ENCODE peak calls at places on chromosomes 6 and 20, in five cellular contexts. P is esophagus squamous epithelium, B is foreskin fibroblast, S is endothelial cell, X is OCI-LY7. W is an unnamed sample.

GRCh38 chr6:16179970-16180431 is 51.1 kb downstream of the MYLIP start:
- DNase-seq in B (no peak), X (no peak), S (no peak), P (no peak), W (no peak)

GRCh38 chr20:49937023-49937929 is 1.1 kb downstream of the RNF114 start:
- DNase-seq in X (no peak), P (no peak), B (no peak), S (no peak), W (no peak)

GRCh38 chr6:109662192-109662591 is 28.8 kb downstream of the AK9 start:
- DNase-seq in S (no peak), P (no peak), X (no peak), B (peak; percentile 16), W (peak; percentile 14)

GRCh38 chr20:1327241-1327653 is 1.7 kb downstream of the SDCBP2 start:
- DNase-seq in B (peak; percentile 85), S (no peak), X (no peak), P (no peak), W (peak; percentile 59)

GRCh38 chr6:30071858-30072257 is 3.7 kb downstream of the RNF39 start:
- DNase-seq in P (no peak), B (no peak), X (no peak), S (no peak), W (no peak)

GRCh38 chr20:57468523-57469417 is 56.2 kb downstream of the CTCFL start:
- DNase-seq in S (no peak), P (no peak), B (no peak), X (peak; percentile 85), W (no peak)

GRCh38 chr6:14641401-14641800 is 523.8 kb downstream of the CD83 start:
- DNase-seq in S (no peak), B (no peak), P (no peak), X (no peak), W (no peak)

GRCh38 chr20:56469077-56469449 is 636 bp downstream of the RTF2 start:
- DNase-seq in X (no peak), S (no peak), P (no peak), B (no peak), W (no peak)

GRCh38 chr20:57596998-57597939 is 23.0 kb downstream of the ZBP1 start:
- DNase-seq in B (peak; percentile 16), S (peak; percentile 85), X (peak; percentile 75), P (peak; percentile 19), W (peak; percentile 49)

GRCh38 chr6:120786256-120786655 is 548.0 kb downstream of the TBC1D32 start:
- DNase-seq in P (no peak), S (no peak), X (no peak), B (no peak), W (no peak)

GRCh38 chr6:161048636-161049035 is 57.1 kb downstream of the MAP3K4 start:
- DNase-seq in P (no peak), B (peak; percentile 92), S (no peak), X (no peak), W (peak; percentile 88)

GRCh38 chr20:17327185-17327780 is 100.4 kb downstream of the PCSK2 start:
- DNase-seq in S (no peak), P (no peak), B (no peak), X (no peak), W (no peak)

GRCh38 chr6:56400273-56400672 is 152.9 kb upstream of the COL21A1 start:
- DNase-seq in B (no peak), S (no peak), X (no peak), P (no peak), W (no peak)

GRCh38 chr6:108165714-108166663 is at the start of gene NR2E1:
- DNase-seq in P (no peak), X (no peak), B (no peak), S (no peak), W (peak; percentile 14)

GRCh38 chr6:144310761-144311160 is 25.6 kb downstream of the UTRN start:
- DNase-seq in B (no peak), X (no peak), S (no peak), P (no peak), W (no peak)

GRCh38 chr6:125819927-125820326 is 29.2 kb downstream of the NCOA7 start:
- DNase-seq in P (no peak), X (no peak), B (no peak), S (no peak), W (no peak)

GRCh38 chr6:110738899-110739365 is 76.3 kb downstream of the CDK19 start:
- DNase-seq in P (no peak), X (no peak), B (no peak), S (no peak), W (no peak)

GRCh38 chr6:43359831-43360230 is 9.6 kb downstream of the ZNF318 start:
- DNase-seq in B (no peak), X (no peak), P (no peak), S (no peak), W (no peak)

GRCh38 chr6:301526-301925 is 9.2 kb downstream of the DUSP22 start:
- DNase-seq in B (no peak), S (no peak), P (no peak), X (no peak), W (no peak)

GRCh38 chr6:28410767-28411166 is 11.2 kb upstream of the ZSCAN12 start:
- DNase-seq in S (no peak), B (no peak), P (no peak), X (no peak), W (no peak)

GRCh38 chr6:152669894-152670293 is 27.8 kb upstream of the MYCT1 start:
- DNase-seq in P (no peak), X (peak; percentile 53), B (peak; percentile 3), S (no peak), W (peak; percentile 67)
- TF ChIP-seq CTCF in P (no peak), X (peak; percentile 82), B (peak; percentile 17), S (no peak), W (peak; percentile 58)

DNA sequence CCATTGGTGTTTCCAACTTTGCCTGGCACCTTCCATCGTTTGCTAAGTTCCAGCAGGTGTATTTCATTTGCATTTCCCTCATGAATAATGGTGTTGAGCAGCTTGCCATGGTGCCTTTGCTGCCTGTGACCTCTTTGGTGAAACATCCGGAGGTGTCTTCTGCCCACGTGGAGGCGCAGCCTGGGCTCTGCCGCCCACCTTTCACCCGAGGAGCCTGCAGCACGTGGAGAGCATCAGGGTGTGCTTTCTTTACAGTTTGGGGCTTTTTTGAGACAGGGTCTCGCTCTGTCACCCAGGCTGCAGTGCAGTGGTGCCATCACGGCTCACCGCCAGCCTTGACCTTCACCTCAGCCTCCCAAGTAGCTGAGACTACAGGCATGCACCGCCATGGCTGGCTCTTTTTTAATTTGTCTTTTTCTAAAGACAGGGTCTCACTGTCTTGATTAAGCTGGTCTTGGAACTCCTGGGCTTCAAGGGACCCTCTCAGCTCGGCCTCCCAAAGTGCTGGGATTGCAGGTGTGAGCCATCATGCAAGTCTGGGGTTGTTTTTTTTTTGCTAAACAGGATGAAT is 3.0 kb upstream of the ADRM1 start:
- DNase-seq in P (no peak), X (peak; percentile 47), S (no peak), B (no peak), W (no peak)
- TF ChIP-seq CTCF in P (no peak), X (no peak), S (no peak), B (no peak), W (no peak)

GRCh38 chr20:38435555-38435939 is 419 bp upstream of the SNHG17 start:
- DNase-seq in S (no peak), P (no peak), X (no peak), B (no peak), W (peak; percentile 96)
- TF ChIP-seq CTCF in S (peak; percentile 11), P (no peak), X (no peak), B (no peak), W (no peak)

DNA sequence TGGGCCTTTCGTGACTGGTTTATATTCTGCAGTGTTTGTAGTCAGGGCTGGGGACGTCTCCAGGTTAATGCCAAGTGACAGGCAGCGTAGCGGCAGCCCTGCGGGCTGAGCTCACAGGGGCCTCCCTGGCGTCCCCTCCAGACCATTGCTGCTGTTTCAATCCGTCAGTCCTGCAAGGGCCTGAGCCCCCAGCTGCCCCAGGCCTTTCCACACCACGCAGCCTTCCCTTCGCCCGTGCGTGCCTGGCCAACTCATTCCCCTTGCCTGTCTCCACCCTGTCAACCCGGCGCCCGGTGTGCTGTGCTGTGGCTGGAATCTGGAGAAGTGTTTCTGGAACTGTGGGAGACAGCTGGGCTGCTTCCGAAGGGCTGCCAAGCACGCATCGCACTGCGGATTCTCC is 11.9 kb downstream of the BHLHE23 start:
- DNase-seq in S (no peak), X (no peak), P (no peak), B (no peak), W (no peak)
- TF ChIP-seq CTCF in S (no peak), X (no peak), P (no peak), B (no peak), W (no peak)

GRCh38 chr20:62190639-62191411 is 8.0 kb downstream of the MTG2 start:
- DNase-seq in B (no peak), X (no peak), P (no peak), S (no peak), W (no peak)
- TF ChIP-seq CTCF in B (no peak), X (no peak), P (no peak), S (no peak), W (no peak)

GRCh38 chr6:50610562-50610961 is 102.8 kb upstream of the TFAP2D start:
- DNase-seq in B (no peak), S (no peak), X (no peak), P (no peak), W (no peak)
- TF ChIP-seq CTCF in B (no peak), S (peak; percentile 32), X (peak; percentile 58), P (no peak), W (no peak)

DNA sequence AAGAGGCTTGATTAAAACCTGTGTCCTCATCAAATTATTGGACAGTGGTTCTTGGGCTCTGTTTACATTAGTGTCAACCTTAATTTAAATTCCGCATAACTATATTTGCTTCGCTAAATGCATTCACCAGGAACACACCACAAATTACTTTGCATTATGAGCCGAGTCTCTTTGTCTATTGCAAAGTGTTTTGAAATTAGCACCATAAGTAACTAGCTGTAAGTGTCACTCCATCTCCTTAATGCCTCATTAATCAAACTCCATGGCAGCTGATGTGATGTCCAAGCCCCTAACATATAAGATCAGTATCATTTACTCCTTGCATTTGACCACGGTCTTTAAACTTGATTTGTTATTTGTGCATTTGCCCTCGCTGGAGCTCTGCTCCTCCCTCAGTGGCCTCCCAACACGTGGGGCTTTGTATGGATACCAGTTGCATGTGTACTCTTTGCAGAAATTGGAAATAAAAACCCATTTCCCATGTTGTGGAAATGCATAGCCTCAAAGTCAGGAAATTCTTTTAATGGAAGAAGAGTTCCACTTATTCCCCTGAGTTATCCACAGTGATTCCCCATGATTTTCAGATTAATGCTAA is 24.6 kb downstream of the FOXA2 start:
- DNase-seq in S (no peak), P (no peak), X (no peak), B (no peak), W (no peak)
- TF ChIP-seq CTCF in S (no peak), P (no peak), X (no peak), B (no peak), W (no peak)

DNA sequence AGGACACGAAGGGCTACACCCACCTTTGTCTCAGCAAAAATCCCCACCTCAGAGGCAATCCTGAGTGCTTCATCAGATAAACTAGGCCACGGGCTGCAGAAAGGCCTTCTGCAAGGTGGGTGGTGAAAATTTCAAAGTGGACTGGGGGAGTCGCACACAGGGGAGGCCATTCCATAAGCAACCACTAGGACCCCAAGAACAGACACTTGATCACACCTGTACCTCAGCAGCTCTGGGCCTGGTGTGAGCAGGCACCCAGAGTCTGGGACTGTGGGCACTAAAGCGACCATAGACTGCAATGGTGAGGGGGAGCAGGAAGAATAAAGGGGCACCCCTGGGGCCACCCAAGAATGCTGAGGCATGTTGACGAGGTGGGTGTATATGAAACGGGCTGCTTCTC is 52.6 kb downstream of the SERAC1 start:
- DNase-seq in X (no peak), S (no peak), B (no peak), P (no peak), W (no peak)
- TF ChIP-seq CTCF in X (no peak), S (no peak), B (no peak), P (no peak), W (no peak)

GRCh38 chr6:158205220-158205944 is 37.2 kb downstream of the GTF2H5 start:
- DNase-seq in P (no peak), S (peak; percentile 31), X (peak; percentile 10), B (no peak), W (peak; percentile 43)
- TF ChIP-seq CTCF in P (no peak), S (peak; percentile 75), X (peak; percentile 70), B (peak; percentile 31), W (peak; percentile 74)